ENCODE peak calls at places on chromosomes 3 and 15, in four cellular contexts. One of them, this sample, is unnamed.
A peak's percentile ranks its signal among the peaks of the same experiment; 100 is the strongest.

GRCh38 chr3:12384451-12385233 is 95.8 kb downstream of the PPARG start:
- DNase-seq in stimulated activated CD4-positive, alpha-beta T cell treated with anti-CD3 and anti-CD28 coated beads, Interleukin-2, amount 100 ng/mL, for 48 hours: no peak
- DNase-seq in sciatic nerve: no peak
- DNase-seq in CD8-positive, alpha-beta T cell: no peak
- DNase-seq in this sample: no peak

GRCh38 chr15:101283931-101284330 is 6.6 kb upstream of the SELENOS start:
- DNase-seq in CD8-positive, alpha-beta T cell: no peak
- DNase-seq in stimulated activated CD4-positive, alpha-beta T cell treated with anti-CD3 and anti-CD28 coated beads, Interleukin-2, amount 100 ng/mL, for 48 hours: no peak
- DNase-seq in sciatic nerve: no peak
- DNase-seq in this sample: no peak

GRCh38 chr15:38275951-38276350 is 23.3 kb downstream of the SPRED1 start:
- DNase-seq in CD8-positive, alpha-beta T cell: no peak
- DNase-seq in stimulated activated CD4-positive, alpha-beta T cell treated with anti-CD3 and anti-CD28 coated beads, Interleukin-2, amount 100 ng/mL, for 48 hours: no peak
- DNase-seq in sciatic nerve: no peak
- DNase-seq in this sample: no peak

GRCh38 chr15:65952425-65953053 is 83.2 kb downstream of the RAB11A start:
- DNase-seq in stimulated activated CD4-positive, alpha-beta T cell treated with anti-CD3 and anti-CD28 coated beads, Interleukin-2, amount 100 ng/mL, for 48 hours: no peak
- DNase-seq in CD8-positive, alpha-beta T cell: no peak
- DNase-seq in sciatic nerve: no peak
- DNase-seq in this sample: peak; percentile 50

GRCh38 chr3:27201435-27201966 is 167.7 kb downstream of the NEK10 start:
- DNase-seq in sciatic nerve: no peak
- DNase-seq in CD8-positive, alpha-beta T cell: no peak
- DNase-seq in stimulated activated CD4-positive, alpha-beta T cell treated with anti-CD3 and anti-CD28 coated beads, Interleukin-2, amount 100 ng/mL, for 48 hours: no peak
- DNase-seq in this sample: no peak

GRCh38 chr3:150681037-150681436 is 22.7 kb downstream of the ERICH6 start:
- DNase-seq in stimulated activated CD4-positive, alpha-beta T cell treated with anti-CD3 and anti-CD28 coated beads, Interleukin-2, amount 100 ng/mL, for 48 hours: no peak
- DNase-seq in sciatic nerve: no peak
- DNase-seq in CD8-positive, alpha-beta T cell: no peak
- DNase-seq in this sample: no peak

GRCh38 chr15:96408591-96409183 is 78.2 kb downstream of the NR2F2 start:
- DNase-seq in stimulated activated CD4-positive, alpha-beta T cell treated with anti-CD3 and anti-CD28 coated beads, Interleukin-2, amount 100 ng/mL, for 48 hours: no peak
- DNase-seq in sciatic nerve: no peak
- DNase-seq in CD8-positive, alpha-beta T cell: no peak
- DNase-seq in this sample: no peak

GRCh38 chr3:187628169-187628568 is 42.0 kb downstream of the SST start:
- DNase-seq in stimulated activated CD4-positive, alpha-beta T cell treated with anti-CD3 and anti-CD28 coated beads, Interleukin-2, amount 100 ng/mL, for 48 hours: no peak
- DNase-seq in sciatic nerve: no peak
- DNase-seq in CD8-positive, alpha-beta T cell: no peak
- DNase-seq in this sample: no peak

GRCh38 chr3:124923833-124924232 is 10.7 kb downstream of the MUC13 start:
- DNase-seq in stimulated activated CD4-positive, alpha-beta T cell treated with anti-CD3 and anti-CD28 coated beads, Interleukin-2, amount 100 ng/mL, for 48 hours: no peak
- DNase-seq in CD8-positive, alpha-beta T cell: no peak
- DNase-seq in sciatic nerve: no peak
- DNase-seq in this sample: no peak

GRCh38 chr3:151726016-151726415 is 7.7 kb upstream of the AADACL2 start:
- DNase-seq in CD8-positive, alpha-beta T cell: no peak
- DNase-seq in stimulated activated CD4-positive, alpha-beta T cell treated with anti-CD3 and anti-CD28 coated beads, Interleukin-2, amount 100 ng/mL, for 48 hours: no peak
- DNase-seq in sciatic nerve: no peak
- DNase-seq in this sample: no peak

GRCh38 chr15:44096596-44096995 is 98.5 kb downstream of the FRMD5 start:
- DNase-seq in stimulated activated CD4-positive, alpha-beta T cell treated with anti-CD3 and anti-CD28 coated beads, Interleukin-2, amount 100 ng/mL, for 48 hours: no peak
- DNase-seq in CD8-positive, alpha-beta T cell: no peak
- DNase-seq in sciatic nerve: no peak
- DNase-seq in this sample: no peak

GRCh38 chr15:48437178-48437577 is 105.9 kb downstream of the DUT start:
- DNase-seq in sciatic nerve: no peak
- DNase-seq in CD8-positive, alpha-beta T cell: no peak
- DNase-seq in stimulated activated CD4-positive, alpha-beta T cell treated with anti-CD3 and anti-CD28 coated beads, Interleukin-2, amount 100 ng/mL, for 48 hours: no peak
- DNase-seq in this sample: no peak